ENCODE peak calls at places on chromosome X, in six cellular contexts. Y, C, E, H, D and W are unnamed samples.

GRCh38 chrX:71367396-71367795 is 1.2 kb downstream of the TAF1 start:
- DNase-seq in Y (no peak), C (no peak), E (no peak), H (no peak), D (no peak), W (no peak)

GRCh38 chrX:138745215-138745614 is 33.7 kb upstream of the FGF13 start:
- DNase-seq in Y (peak), C (peak), E (no peak), H (peak), D (no peak), W (no peak)

GRCh38 chrX:148914783-148915182 is 414.4 kb downstream of the AFF2 start:
- DNase-seq in Y (no peak), C (no peak), E (no peak), H (peak), D (no peak), W (no peak)

GRCh38 chrX:43345166-43345565 is 310.9 kb upstream of the MAOA start:
- DNase-seq in Y (no peak), C (no peak), E (no peak), H (no peak), D (no peak), W (no peak)

GRCh38 chrX:21745756-21746155 is 12.2 kb downstream of the SMPX start:
- DNase-seq in Y (peak), C (no peak), E (no peak), H (peak), D (no peak), W (no peak)

GRCh38 chrX:116009348-116009747 is 161.2 kb upstream of the AGTR2 start:
- DNase-seq in Y (no peak), C (no peak), E (no peak), H (no peak), D (no peak), W (no peak)

GRCh38 chrX:104324461-104324860 is 69.7 kb upstream of the ESX1 start:
- DNase-seq in Y (no peak), C (no peak), E (no peak), H (no peak), D (no peak), W (no peak)

GRCh38 chrX:22314692-22315091 is 42.0 kb downstream of the CBLL2 start:
- DNase-seq in Y (peak), C (no peak), E (no peak), H (peak), D (no peak), W (peak)

GRCh38 chrX:10633722-10634121 is 13.3 kb upstream of the MID1 start:
- DNase-seq in Y (peak), C (no peak), E (no peak), H (peak), D (peak), W (no peak)

GRCh38 chrX:125205918-125206665 is 113.6 kb upstream of the TEX13C start:
- DNase-seq in Y (no peak), C (no peak), E (peak), H (no peak), D (no peak), W (peak)

GRCh38 chrX:151753313-151754041 is 18.9 kb downstream of the CNGA2 start:
- DNase-seq in Y (peak), C (peak), E (peak), H (no peak), D (peak), W (peak)

GRCh38 chrX:2533424-2533823 is 32.6 kb upstream of the DHRSX start:
- DNase-seq in Y (no peak), C (no peak), E (no peak), H (no peak), D (no peak), W (no peak)
- H3K18ac ChIP-seq in Y (no peak), C (no peak), E (no peak), H (no peak), D (no peak), W (no peak)

GRCh38 chrX:100477468-100477867 is 67.4 kb upstream of the PCDH19 start:
- DNase-seq in Y (no peak), C (no peak), E (no peak), H (no peak), D (no peak), W (no peak)
- H4K91ac ChIP-seq in Y (no peak), C (no peak), E (no peak), H (no peak), D (no peak), W (no peak)

DNA sequence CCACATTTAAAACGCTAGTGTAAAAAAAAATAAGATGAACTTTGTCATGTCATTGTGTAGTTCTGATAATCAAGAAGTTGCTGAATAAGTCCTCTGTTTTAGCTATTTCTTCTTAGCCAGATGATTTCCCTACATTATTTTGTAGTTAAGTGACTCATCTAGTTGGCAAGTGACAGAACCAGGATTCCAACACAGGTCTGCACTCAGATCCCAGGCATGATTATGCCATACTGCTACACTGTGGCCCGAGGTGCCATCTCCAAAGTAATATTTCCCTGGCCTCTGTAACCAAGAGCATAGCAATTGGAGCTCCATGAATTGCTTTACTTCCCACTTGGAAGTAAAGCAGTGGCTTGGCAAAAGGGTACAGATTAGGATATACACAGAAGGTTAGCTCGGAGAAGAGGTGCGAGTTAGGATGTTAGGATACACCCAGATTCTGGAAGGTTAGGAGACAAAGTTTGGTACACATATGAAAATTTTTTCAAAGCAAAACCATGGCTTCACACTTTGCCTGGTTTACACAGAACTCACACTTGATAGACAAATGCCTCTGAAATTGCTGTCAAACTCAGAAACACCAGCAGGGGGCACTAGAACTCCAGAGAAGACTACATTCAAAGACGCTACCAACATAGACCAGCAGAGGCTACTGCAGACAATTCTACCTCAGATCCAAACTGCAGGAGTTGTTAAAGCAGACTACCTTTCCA is 41.4 kb downstream of the SRPX2 start:
- DNase-seq in Y (peak), C (peak), E (peak), H (peak), D (peak), W (peak)
- H3K4me2 ChIP-seq in Y (no peak), C (no peak), E (no peak), H (no peak), D (no peak), W (no peak)

GRCh38 chrX:103254171-103254824 is 657 bp downstream of the TCEAL8 start:
- DNase-seq in Y (peak), C (peak), E (peak), H (peak), D (no peak), W (peak)
- H3K18ac ChIP-seq in Y (peak), C (peak), E (peak), H (peak), D (peak), W (peak)

GRCh38 chrX:133151320-133151719 is 54.4 kb upstream of the USP26 start:
- DNase-seq in Y (no peak), C (no peak), E (no peak), H (no peak), D (peak), W (no peak)

GRCh38 chrX:133150730-133151129 is 53.8 kb upstream of the USP26 start:
- DNase-seq in Y (no peak), C (no peak), E (no peak), H (no peak), D (no peak), W (no peak)
- H4K91ac ChIP-seq in Y (no peak), C (no peak), E (no peak), H (no peak), D (no peak), W (no peak)